ENCODE peak calls at places on chromosome 6, in eight cellular contexts. N is epithelial cell of esophagus; R is BE2C; E is dermis blood vessel endothelial cell; A is MG63; V is Kasumi-1; I is neuronal stem cell; Y is CD4-positive, CD25-positive, alpha-beta regulatory T cell. W is an unnamed sample.

GRCh38 chr6:38348366-38348765 is 291.4 kb downstream of the BTBD9 start:
- DNase-seq in R (no peak), A (no peak), V (no peak), Y (no peak), E (no peak), N (no peak), I (no peak), W (no peak)

GRCh38 chr6:38489951-38490350 is 149.8 kb downstream of the BTBD9 start:
- DNase-seq in I (no peak), N (no peak), E (no peak), V (no peak), Y (no peak), R (no peak), A (no peak), W (no peak)

GRCh38 chr6:15114061-15114460 is 131.8 kb upstream of the JARID2 start:
- DNase-seq in E (no peak), V (no peak), A (no peak), I (no peak), N (no peak), R (no peak), Y (no peak), W (no peak)

GRCh38 chr6:107692351-107692750 is 131.8 kb downstream of the SCML4 start:
- DNase-seq in V (no peak), Y (no peak), E (no peak), I (no peak), R (no peak), A (no peak), N (peak), W (no peak)

GRCh38 chr6:56416247-56416646 is 168.9 kb upstream of the COL21A1 start:
- DNase-seq in A (no peak), N (no peak), V (no peak), E (no peak), R (no peak), Y (no peak), I (no peak), W (no peak)

GRCh38 chr6:19549109-19549508 is 288.1 kb upstream of the ID4 start:
- DNase-seq in N (no peak), I (no peak), A (no peak), E (no peak), R (no peak), V (no peak), Y (no peak), W (no peak)

GRCh38 chr6:73043446-73043845 is 181.8 kb downstream of the KHDC1L start:
- DNase-seq in R (no peak), A (no peak), Y (no peak), N (no peak), V (no peak), E (no peak), I (no peak), W (no peak)

GRCh38 chr6:63395388-63395787 is 75.6 kb upstream of the LGSN start:
- DNase-seq in Y (no peak), N (no peak), I (no peak), R (no peak), A (no peak), E (no peak), V (no peak), W (no peak)

W was measured in NT2/D1.